ENCODE peak calls at places on chromosomes 2 and 18, in eight cellular contexts. L, U, R, Z, D, P, Y and A are unnamed samples.

GRCh38 chr2:124193706-124194105 is 168.6 kb downstream of the CNTNAP5 start:
- DNase-seq in D (no peak), Y (no peak), L (no peak), R (no peak), P (no peak), U (no peak), Z (no peak), A (no peak)

GRCh38 chr2:82013641-82014040 is 1709.1 kb upstream of the LRRTM1 start:
- DNase-seq in Y (no peak), L (no peak), D (no peak), U (no peak), R (peak), P (no peak), Z (no peak), A (no peak)

GRCh38 chr2:182548031-182548950 is 121.5 kb upstream of the PDE1A start:
- DNase-seq in L (no peak), Z (peak), U (no peak), P (no peak), D (no peak), Y (no peak), R (no peak), A (no peak)

GRCh38 chr2:158912765-158913164 is 55.7 kb upstream of the TANC1 start:
- DNase-seq in R (no peak), Y (no peak), U (no peak), Z (no peak), P (no peak), L (no peak), D (no peak), A (no peak)

GRCh38 chr18:50453014-50453680 is 78.3 kb downstream of the SKA1 start:
- DNase-seq in U (no peak), Y (no peak), P (no peak), R (no peak), L (no peak), Z (no peak), D (no peak), A (no peak)

GRCh38 chr2:240568678-240569522 is 616 bp downstream of the RNPEPL1 start:
- DNase-seq in Y (no peak), L (peak), D (peak), Z (peak), P (peak), U (peak), R (peak), A (peak)

GRCh38 chr2:133266926-133267590 is 301.2 kb downstream of the NCKAP5 start:
- DNase-seq in L (no peak), R (no peak), P (peak), U (no peak), Z (no peak), D (no peak), Y (no peak), A (peak)

GRCh38 chr2:207046642-207047213 is 107.4 kb downstream of the CPO start:
- DNase-seq in Y (no peak), P (no peak), R (peak), U (no peak), D (peak), L (no peak), Z (peak), A (no peak)

GRCh38 chr2:62423235-62423634 is 82.8 kb downstream of the TMEM17 start:
- DNase-seq in L (no peak), U (no peak), D (no peak), Y (peak), R (no peak), P (no peak), Z (no peak), A (no peak)

GRCh38 chr2:113253453-113253852 is 25.3 kb downstream of the PAX8 start:
- DNase-seq in L (no peak), R (no peak), P (no peak), U (no peak), Z (no peak), Y (no peak), D (no peak), A (no peak)

GRCh38 chr2:20170646-20171250 is 54.2 kb downstream of the SDC1 start:
- DNase-seq in Z (no peak), P (no peak), R (no peak), D (no peak), Y (no peak), L (no peak), U (no peak), A (no peak)

GRCh38 chr2:9462872-9463697 is 11.3 kb upstream of the IAH1 start:
- DNase-seq in L (no peak), P (no peak), R (peak), Y (no peak), D (no peak), U (no peak), Z (no peak), A (no peak)

GRCh38 chr2:55051026-55051866 is 995 bp upstream of the RTN4 start:
- DNase-seq in U (peak), D (peak), Y (peak), Z (peak), L (no peak), P (no peak), R (peak), A (peak)

GRCh38 chr18:3411854-3412268 is 38.1 kb upstream of the TGIF1 start:
- DNase-seq in U (no peak), L (no peak), R (no peak), Z (no peak), P (no peak), D (peak), Y (no peak), A (no peak)

GRCh38 chr2:25237764-25238163 is 69.4 kb upstream of the POMC start:
- DNase-seq in Y (no peak), U (no peak), D (no peak), P (no peak), L (no peak), Z (no peak), R (no peak), A (no peak)

GRCh38 chr2:30886101-30886500 is 78.9 kb upstream of the CAPN13 start:
- DNase-seq in P (no peak), Y (no peak), Z (no peak), D (no peak), R (no peak), U (no peak), L (no peak), A (no peak)

GRCh38 chr2:162964513-162964912 is 125.9 kb upstream of the KCNH7 start:
- DNase-seq in L (no peak), D (no peak), R (no peak), Z (no peak), Y (no peak), P (no peak), U (no peak), A (no peak)

GRCh38 chr2:136056077-136056688 is 61.8 kb downstream of the CXCR4 start:
- DNase-seq in Y (no peak), L (no peak), U (no peak), Z (no peak), P (no peak), D (peak), R (no peak), A (no peak)

GRCh38 chr2:177106212-177106611 is 106.4 kb upstream of the HNRNPA3 start:
- DNase-seq in L (no peak), U (peak), Z (no peak), R (no peak), Y (peak), P (no peak), D (no peak), A (no peak)

GRCh38 chr2:200905618-200906296 is 16.6 kb downstream of the NIF3L1 start:
- DNase-seq in Y (peak), R (peak), D (peak), P (peak), Z (peak), U (peak), L (peak), A (peak)

GRCh38 chr2:108607706-108608301 is 73.5 kb downstream of the LIMS1 start:
- DNase-seq in U (peak), R (peak), Z (peak), D (peak), L (no peak), P (no peak), Y (no peak), A (peak)